ENCODE peak calls at places on chromosomes 16 and 17, in eight cellular contexts. B, Q, E, Y, W, P, G and T are unnamed samples.

GRCh38 chr17:21360048-21360447 is 16.1 kb upstream of the KCNJ12 start:
- DNase-seq in G (no peak), W (no peak), E (no peak), Y (no peak), P (no peak), B (no peak), Q (peak), T (no peak)

GRCh38 chr17:17304521-17304985 is 1.4 kb downstream of the NT5M start:
- DNase-seq in W (no peak), G (no peak), E (no peak), Y (no peak), Q (no peak), B (no peak), P (no peak), T (no peak)

GRCh38 chr16:51453296-51453695 is 302.2 kb upstream of the SALL1 start:
- DNase-seq in P (no peak), Q (no peak), W (no peak), Y (no peak), E (no peak), B (no peak), G (no peak), T (no peak)

GRCh38 chr16:29926675-29927522 is 873 bp upstream of the KCTD13 start:
- DNase-seq in B (peak), W (no peak), Y (peak), Q (peak), G (no peak), P (no peak), E (peak), T (no peak)

GRCh38 chr17:15263206-15263579 is 1.9 kb downstream of the PMP22 start:
- DNase-seq in W (peak), E (peak), Y (peak), B (peak), P (no peak), G (peak), Q (peak), T (peak)

GRCh38 chr16:28543072-28543471 is 4.3 kb upstream of the NUPR1 start:
- DNase-seq in Y (no peak), B (no peak), G (no peak), W (no peak), E (no peak), P (no peak), Q (no peak), T (no peak)

GRCh38 chr17:50177983-50178834 is 12.4 kb downstream of the SGCA start:
- DNase-seq in Q (peak), B (peak), P (peak), E (peak), W (no peak), Y (peak), G (peak), T (peak)

GRCh38 chr16:54879681-54880080 is 51.0 kb upstream of the IRX5 start:
- DNase-seq in Q (no peak), Y (no peak), B (no peak), W (no peak), G (no peak), E (no peak), P (no peak), T (no peak)

GRCh38 chr16:17369441-17369951 is 101.3 kb downstream of the XYLT1 start:
- DNase-seq in W (no peak), Q (no peak), Y (no peak), B (no peak), P (no peak), G (no peak), E (no peak), T (no peak)

GRCh38 chr17:81125573-81126081 is 39.7 kb upstream of the PVALEF start:
- DNase-seq in W (no peak), Y (no peak), G (no peak), B (no peak), P (no peak), E (no peak), Q (no peak), T (no peak)

GRCh38 chr16:11949527-11949926 is 7.7 kb upstream of the NPIPB2 start:
- DNase-seq in P (peak), Q (peak), Y (peak), W (peak), G (peak), B (peak), E (peak), T (peak)

GRCh38 chr16:85899444-85899843 is 482 bp downstream of the IRF8 start:
- DNase-seq in W (no peak), Y (no peak), Q (no peak), E (no peak), P (no peak), G (no peak), B (no peak), T (no peak)

GRCh38 chr17:14205992-14206461 is 30.6 kb downstream of the CDRT15 start:
- DNase-seq in B (no peak), E (no peak), Y (no peak), G (no peak), P (peak), Q (peak), W (no peak), T (no peak)

GRCh38 chr17:48427598-48427997 is 2.4 kb downstream of the SKAP1 start:
- DNase-seq in E (no peak), Q (no peak), B (no peak), W (no peak), G (no peak), P (no peak), Y (no peak), T (no peak)

GRCh38 chr16:7025616-7026190 is 306.9 kb upstream of the RBFOX1 start:
- DNase-seq in G (peak), Q (peak), W (peak), E (no peak), B (peak), Y (no peak), P (no peak), T (no peak)

GRCh38 chr16:69319381-69319780 is 8.2 kb downstream of the VPS4A start:
- DNase-seq in W (no peak), B (no peak), Y (no peak), E (no peak), Q (no peak), P (no peak), G (no peak), T (no peak)

GRCh38 chr17:4810696-4811289 is 3.8 kb downstream of the PLD2 start:
- DNase-seq in Q (no peak), G (peak), B (no peak), W (no peak), P (no peak), Y (no peak), E (no peak), T (no peak)

GRCh38 chr17:31442860-31443259 is 51.4 kb downstream of the RAB11FIP4 start:
- DNase-seq in Y (peak), W (no peak), E (no peak), P (no peak), Q (no peak), G (no peak), B (no peak), T (no peak)

GRCh38 chr16:87342978-87343752 is 26.0 kb upstream of the C16orf95 start:
- DNase-seq in Q (no peak), E (no peak), P (no peak), B (no peak), G (peak), Y (no peak), W (no peak), T (no peak)

GRCh38 chr17:71068351-71068750 is 899.0 kb downstream of the KCNJ2 start:
- DNase-seq in G (no peak), Y (peak), P (no peak), E (peak), B (no peak), W (no peak), Q (no peak), T (peak)

GRCh38 chr17:4986403-4986802 is 1.1 kb downstream of the CAMTA2 start:
- DNase-seq in P (no peak), G (no peak), B (peak), Y (no peak), Q (peak), W (no peak), E (no peak), T (no peak)

GRCh38 chr16:69329369-69330285 is 761 bp downstream of the PDF start:
- DNase-seq in W (no peak), G (peak), Y (peak), B (peak), P (no peak), E (no peak), Q (peak), T (no peak)

GRCh38 chr16:80852261-80852872 is 48.0 kb upstream of the CDYL2 start:
- DNase-seq in Q (peak), B (peak), E (peak), P (peak), W (no peak), Y (peak), G (peak), T (peak)

GRCh38 chr17:77438241-77439204 is 297.8 kb downstream of the SEC14L1 start:
- DNase-seq in Y (no peak), W (no peak), Q (no peak), P (no peak), E (no peak), B (no peak), G (no peak), T (no peak)

GRCh38 chr17:80220709-80221215 is 535 bp downstream of the SLC26A11 start:
- DNase-seq in E (no peak), W (no peak), B (peak), Y (no peak), P (no peak), G (peak), Q (peak), T (no peak)

DNA sequence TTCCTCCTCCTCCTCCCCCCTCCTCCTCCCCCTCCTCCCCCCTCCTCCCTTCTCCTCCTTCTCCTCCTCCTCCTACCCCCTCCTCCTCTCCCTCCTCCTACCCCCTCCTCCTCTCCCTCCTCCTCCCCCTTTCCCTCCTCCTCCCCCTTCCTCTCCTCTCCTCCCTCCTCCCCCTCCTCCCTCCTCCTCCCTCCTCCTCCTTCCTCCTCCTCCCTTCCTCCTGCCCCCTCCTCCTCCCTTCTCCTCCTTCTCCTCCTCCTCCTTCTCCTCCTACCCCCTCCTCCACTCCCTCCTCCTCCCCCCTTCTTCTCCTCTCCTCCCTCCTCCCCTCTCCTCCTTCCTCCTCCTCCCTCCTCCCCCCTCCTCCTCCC is 6.6 kb upstream of the PDP2 start:
- DNase-seq in B (no peak), W (no peak), G (no peak), E (no peak), P (no peak), Y (no peak), Q (peak), T (no peak)
- H2AFZ ChIP-seq in B (no peak), W (no peak), G (no peak), E (no peak), P (no peak), Y (no peak), Q (no peak), T (no peak)

GRCh38 chr16:19488213-19488640 is 33.7 kb downstream of the GDE1 start:
- DNase-seq in Q (peak), E (no peak), Y (no peak), W (no peak), P (no peak), B (peak), G (no peak), T (no peak)
- H2AFZ ChIP-seq in Q (peak), E (no peak), Y (no peak), W (peak), P (no peak), B (no peak), G (peak), T (no peak)

GRCh38 chr16:89322381-89323119 is 105.0 kb downstream of the ZNF778 start:
- DNase-seq in E (peak), B (peak), Q (peak), W (no peak), Y (peak), G (peak), P (no peak), T (peak)
- H2AFZ ChIP-seq in E (peak), B (no peak), Q (no peak), W (no peak), Y (no peak), G (no peak), P (no peak), T (no peak)

GRCh38 chr17:34980681-34981537 is 597 bp downstream of the LIG3 start:
- DNase-seq in G (peak), W (peak), Y (peak), B (peak), Q (peak), E (peak), P (peak), T (peak)

GRCh38 chr17:34981538-34982241 is 1.4 kb downstream of the LIG3 start:
- DNase-seq in Q (no peak), G (peak), P (no peak), W (no peak), B (peak), E (peak), Y (peak), T (peak)

GRCh38 chr17:34980353-34980680 is at the start of gene LIG3:
- DNase-seq in Q (peak), G (peak), P (peak), B (peak), W (peak), E (peak), Y (peak), T (peak)

GRCh38 chr17:34979153-34979552 is 1.2 kb upstream of the LIG3 start:
- DNase-seq in P (no peak), E (no peak), Q (no peak), G (no peak), B (no peak), Y (no peak), W (no peak), T (no peak)

DNA sequence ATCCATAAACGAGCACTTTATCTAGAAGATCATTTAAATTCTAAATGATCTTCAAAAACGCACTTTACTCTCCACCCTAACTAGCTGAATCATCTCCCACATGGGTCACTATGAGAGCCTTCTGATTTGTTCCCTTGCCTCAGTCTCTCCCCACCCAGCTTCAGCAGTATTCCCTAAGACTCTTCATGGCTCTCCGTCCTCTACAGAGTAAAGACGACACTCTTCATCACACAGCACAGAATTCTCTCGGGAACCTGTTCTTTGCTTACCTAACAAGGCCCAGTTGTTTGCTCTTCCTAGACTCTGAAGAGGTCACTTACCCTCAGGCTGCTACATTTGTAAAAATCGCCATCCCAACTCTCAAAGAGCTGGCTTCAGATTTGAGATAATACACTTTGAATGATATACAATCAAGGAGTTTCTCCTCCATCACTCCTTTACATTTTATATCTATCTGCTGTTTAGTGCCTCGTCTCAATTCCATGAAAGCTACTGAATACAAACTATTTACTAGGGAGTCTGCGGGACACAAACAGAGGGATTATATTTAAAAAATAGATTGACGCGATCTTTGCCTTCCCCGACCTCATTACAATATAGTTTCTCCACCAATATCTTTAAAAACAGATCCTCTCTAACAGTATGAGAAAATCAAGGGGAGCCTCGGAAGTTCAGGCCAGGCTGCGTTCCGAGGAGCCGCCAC is 511 bp upstream of the LIG3 start:
- DNase-seq in P (no peak), W (no peak), B (no peak), Y (peak), Q (peak), E (peak), G (peak), T (peak)
- H2AFZ ChIP-seq in P (peak), W (peak), B (peak), Y (peak), Q (peak), E (peak), G (peak), T (peak)

GRCh38 chr17:40458001-40458791 is 14.9 kb downstream of the IGFBP4 start:
- DNase-seq in Y (peak), P (no peak), W (no peak), B (peak), G (no peak), E (peak), Q (no peak), T (peak)

GRCh38 chr17:40459646-40460584 is 16.7 kb downstream of the IGFBP4 start:
- DNase-seq in Y (peak), P (no peak), W (no peak), B (peak), E (no peak), G (no peak), Q (no peak), T (no peak)

GRCh38 chr17:40456396-40456951 is 13.2 kb downstream of the IGFBP4 start:
- DNase-seq in W (no peak), B (no peak), Q (no peak), Y (peak), E (no peak), G (no peak), P (no peak), T (no peak)

GRCh38 chr17:40458851-40459482 is 15.7 kb downstream of the IGFBP4 start:
- DNase-seq in P (no peak), B (no peak), Q (no peak), W (no peak), Y (peak), G (no peak), E (no peak), T (no peak)

DNA sequence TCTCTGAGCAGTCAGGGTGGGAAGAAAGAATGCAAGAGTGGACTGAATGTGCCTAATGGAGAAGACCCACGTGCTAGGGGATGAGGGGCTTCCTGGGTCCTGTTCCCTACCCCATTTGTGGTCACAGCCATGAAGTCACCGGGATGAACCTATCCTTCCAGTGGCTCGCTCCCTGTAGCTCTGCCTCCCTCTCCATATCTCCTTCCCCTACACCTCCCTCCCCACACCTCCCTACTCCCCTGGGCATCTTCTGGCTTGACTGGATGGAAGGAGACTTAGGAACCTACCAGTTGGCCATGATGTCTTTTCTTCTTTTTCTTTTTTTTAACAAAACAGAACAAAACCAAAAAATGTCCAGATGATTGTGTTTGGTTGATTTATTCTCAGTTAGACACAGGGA is 14.1 kb downstream of the IGFBP4 start:
- DNase-seq in G (no peak), Y (no peak), W (no peak), P (no peak), Q (no peak), E (no peak), B (no peak), T (no peak)
- H2AFZ ChIP-seq in G (no peak), Y (no peak), W (no peak), P (no peak), Q (no peak), E (peak), B (no peak), T (no peak)

GRCh38 chr17:61462734-61463067 is 10.5 kb downstream of the TBX4 start:
- DNase-seq in G (no peak), W (no peak), P (no peak), Y (no peak), B (no peak), E (no peak), Q (no peak), T (no peak)

GRCh38 chr17:61460796-61461585 is 8.8 kb downstream of the TBX4 start:
- DNase-seq in G (peak), P (no peak), W (no peak), Y (peak), B (peak), Q (no peak), E (peak), T (no peak)

GRCh38 chr17:61459968-61460718 is 7.9 kb downstream of the TBX4 start:
- DNase-seq in B (no peak), P (no peak), Q (no peak), Y (no peak), W (no peak), E (no peak), G (no peak), T (no peak)

GRCh38 chr17:61461967-61462733 is 9.9 kb downstream of the TBX4 start:
- DNase-seq in E (no peak), P (no peak), W (no peak), B (peak), Y (no peak), G (peak), Q (peak), T (no peak)

GRCh38 chr17:61461586-61461966 is 9.4 kb downstream of the TBX4 start:
- DNase-seq in G (peak), P (no peak), Y (no peak), E (no peak), W (no peak), B (peak), Q (no peak), T (no peak)
- H2AFZ ChIP-seq in G (no peak), P (no peak), Y (no peak), E (no peak), W (peak), B (no peak), Q (peak), T (no peak)

GRCh38 chr16:4306439-4307214 is 9.2 kb upstream of the GLIS2 start:
- DNase-seq in E (no peak), G (peak), B (peak), P (no peak), W (no peak), Y (no peak), Q (peak), T (no peak)
- H2AFZ ChIP-seq in E (peak), G (no peak), B (no peak), P (no peak), W (peak), Y (no peak), Q (no peak), T (peak)

GRCh38 chr17:2023256-2023655 is 1.9 kb downstream of the RTN4RL1 start:
- DNase-seq in B (no peak), Y (no peak), W (no peak), E (no peak), G (no peak), P (no peak), Q (no peak), T (no peak)
- H2AFZ ChIP-seq in B (no peak), Y (no peak), W (no peak), E (no peak), G (peak), P (no peak), Q (no peak), T (no peak)

GRCh38 chr17:7836596-7837374 is 2.8 kb downstream of the KDM6B start:
- DNase-seq in G (peak), Q (peak), W (peak), E (peak), Y (peak), P (peak), B (peak), T (peak)
- H2AFZ ChIP-seq in G (no peak), Q (peak), W (peak), E (peak), Y (no peak), P (no peak), B (peak), T (peak)

GRCh38 chr17:8409966-8410881 is 12.6 kb upstream of the RNF222 start:
- DNase-seq in G (peak), Y (peak), E (peak), Q (peak), B (peak), P (peak), W (peak), T (peak)
- H2AFZ ChIP-seq in G (peak), Y (no peak), E (peak), Q (peak), B (no peak), P (no peak), W (peak), T (peak)